ENCODE peak calls at places on chromosomes 13 and 19, in seven cellular contexts. Z is left ventricle myocardium inferior; K is heart left ventricle; M is trophoblast cell; J is brain microvascular endothelial cell; S is ovary; B is naive thymus-derived CD4-positive, alpha-beta T cell. A is an unnamed sample.

GRCh38 chr13:31064636-31065035 is 97.1 kb downstream of the HSPH1 start:
- DNase-seq in S (no peak), K (no peak), M (peak), J (no peak), B (no peak), Z (no peak), A (no peak)

GRCh38 chr13:46050771-46051170 is 1.8 kb downstream of the ZC3H13 start:
- DNase-seq in K (no peak), J (no peak), B (no peak), M (no peak), S (no peak), Z (no peak), A (no peak)

GRCh38 chr19:57914517-57914916 is 1.9 kb downstream of the ZNF417 start:
- DNase-seq in K (no peak), J (no peak), Z (no peak), S (no peak), M (no peak), B (no peak), A (no peak)

GRCh38 chr19:45779231-45780145 is 2.8 kb downstream of the DMPK start:
- DNase-seq in M (peak), Z (peak), J (no peak), K (peak), S (peak), B (peak), A (peak)

GRCh38 chr19:45593520-45593919 is 8.5 kb downstream of the GPR4 start:
- DNase-seq in B (no peak), K (no peak), J (no peak), M (no peak), S (no peak), Z (no peak), A (no peak)

GRCh38 chr13:38350114-38350617 is 515 bp downstream of the UFM1 start:
- DNase-seq in S (peak), M (peak), Z (peak), J (peak), K (peak), B (no peak), A (peak)

GRCh38 chr13:55432814-55433213 is 1707.9 kb upstream of the PRR20A start:
- DNase-seq in J (no peak), M (no peak), S (no peak), K (no peak), B (no peak), Z (no peak), A (no peak)

GRCh38 chr13:95378603-95379002 is 77.4 kb upstream of the ABCC4 start:
- DNase-seq in K (no peak), S (no peak), M (peak), J (no peak), Z (peak), B (no peak), A (no peak)

GRCh38 chr19:7520131-7521051 is 2.0 kb upstream of the MCOLN1 start:
- DNase-seq in J (no peak), K (no peak), S (peak), M (no peak), Z (no peak), B (no peak), A (no peak)

GRCh38 chr13:114154476-114154875 is 22.1 kb upstream of the RASA3 start:
- DNase-seq in Z (no peak), K (no peak), M (no peak), B (no peak), J (no peak), S (no peak), A (no peak)

GRCh38 chr19:19711306-19711933 is 21.5 kb downstream of the ZNF14 start:
- DNase-seq in Z (no peak), K (no peak), M (no peak), S (no peak), J (no peak), B (no peak), A (no peak)

GRCh38 chr13:72469932-72470331 is 257.5 kb downstream of the MZT1 start:
- DNase-seq in B (no peak), S (no peak), Z (no peak), M (no peak), K (no peak), J (no peak), A (no peak)

GRCh38 chr19:18440421-18440877 is 2.5 kb upstream of the ISYNA1 start:
- DNase-seq in M (peak), Z (peak), B (no peak), J (no peak), S (peak), K (no peak), A (no peak)

GRCh38 chr19:34135401-34135800 is 36.9 kb upstream of the LSM14A start:
- DNase-seq in M (peak), B (no peak), K (no peak), J (no peak), S (no peak), Z (no peak), A (no peak)

GRCh38 chr13:97125810-97126738 is 96.1 kb upstream of the MBNL2 start:
- DNase-seq in Z (peak), S (no peak), M (no peak), K (no peak), B (no peak), J (no peak), A (no peak)

GRCh38 chr13:111388851-111389500 is 68.5 kb downstream of the TEX29 start:
- DNase-seq in Z (no peak), K (peak), S (no peak), B (peak), J (no peak), M (no peak), A (no peak)

GRCh38 chr13:38980628-38981078 is 10.0 kb downstream of the STOML3 start:
- DNase-seq in S (no peak), K (no peak), J (no peak), B (no peak), M (no peak), Z (no peak), A (no peak)

GRCh38 chr19:18660051-18660910 is 23.2 kb upstream of the CRTC1 start:
- DNase-seq in J (peak), B (no peak), Z (peak), K (peak), S (no peak), M (peak), A (peak)

GRCh38 chr13:98563071-98563470 is 13.8 kb downstream of the STK24 start:
- DNase-seq in S (no peak), M (peak), Z (no peak), B (peak), J (no peak), K (no peak), A (no peak)

GRCh38 chr13:66665991-66666390 is 564.1 kb downstream of the PCDH9 start:
- DNase-seq in J (peak), M (peak), Z (peak), K (no peak), S (no peak), B (no peak), A (no peak)

GRCh38 chr13:28438598-28439334 is 56.2 kb downstream of the FLT1 start:
- DNase-seq in J (no peak), B (no peak), S (no peak), K (no peak), Z (no peak), M (no peak), A (no peak)

GRCh38 chr13:55087085-55087484 is 2053.6 kb upstream of the PRR20A start:
- DNase-seq in B (no peak), J (no peak), Z (no peak), K (no peak), M (no peak), S (no peak), A (no peak)

GRCh38 chr13:41257535-41257934 is 5.8 kb downstream of the MTRF1 start:
- DNase-seq in M (no peak), J (no peak), K (no peak), Z (no peak), B (no peak), S (no peak), A (no peak)

GRCh38 chr13:32622827-32623226 is 36.6 kb downstream of the PDS5B start:
- DNase-seq in B (no peak), Z (no peak), J (no peak), M (no peak), S (no peak), K (no peak), A (no peak)

GRCh38 chr19:54469496-54469934 is 3.6 kb downstream of the CDC42EP5 start:
- DNase-seq in S (peak), J (no peak), Z (peak), B (no peak), M (no peak), K (peak), A (no peak)

GRCh38 chr19:33888665-33889064 is 92.0 kb downstream of the KCTD15 start:
- DNase-seq in J (no peak), K (no peak), M (no peak), S (no peak), B (no peak), Z (no peak), A (no peak)

GRCh38 chr13:112962911-112963625 is 5.9 kb upstream of the MCF2L start:
- DNase-seq in K (no peak), M (no peak), B (no peak), Z (no peak), S (peak), J (no peak), A (no peak)
- H3K27ac ChIP-seq in K (no peak), M (no peak), B (no peak), Z (peak), S (no peak), J (no peak), A (no peak)

DNA sequence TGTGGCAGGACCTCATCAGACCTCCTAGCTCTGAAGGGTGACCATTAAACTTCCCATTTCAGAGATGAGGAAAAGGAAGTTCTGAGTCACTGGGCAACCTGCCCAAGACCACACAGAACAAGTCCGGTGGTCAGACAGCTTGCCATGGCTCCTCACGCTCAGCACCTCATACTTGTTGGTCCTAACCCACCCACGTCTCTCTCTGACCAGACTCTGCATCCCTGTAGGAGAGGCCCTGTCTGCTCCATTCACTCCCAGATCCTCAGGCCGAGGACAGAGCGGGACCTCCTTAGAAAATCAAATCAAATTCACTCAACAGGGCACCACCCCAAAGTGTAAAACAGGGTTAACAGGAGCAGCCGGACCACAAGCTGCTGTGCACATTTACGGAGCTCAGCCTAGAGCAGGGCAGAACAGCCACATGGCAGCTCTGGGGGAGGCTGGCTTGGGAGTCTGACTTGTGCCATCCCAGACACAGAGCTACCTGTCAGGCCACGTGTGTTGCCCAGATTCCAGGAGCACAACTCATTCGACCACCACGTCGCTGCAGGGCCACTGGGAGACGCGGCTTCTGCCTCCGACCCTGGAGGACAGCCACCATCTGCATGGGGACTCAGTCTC is 1.7 kb downstream of the MIER2 start:
- DNase-seq in K (peak), M (peak), J (peak), B (no peak), Z (peak), S (peak), A (peak)
- H3K27ac ChIP-seq in K (peak), M (no peak), J (peak), B (peak), Z (peak), S (no peak), A (peak)

GRCh38 chr13:74796126-74796643 is 662.0 kb upstream of the KLF12 start:
- DNase-seq in B (no peak), S (no peak), K (no peak), Z (no peak), J (no peak), M (no peak), A (no peak)
- H3K27ac ChIP-seq in B (no peak), S (no peak), K (no peak), Z (no peak), J (no peak), M (no peak), A (no peak)

GRCh38 chr19:46916971-46917370 is 56.2 kb downstream of the ARHGAP35 start:
- DNase-seq in B (no peak), J (no peak), M (no peak), K (no peak), Z (no peak), S (no peak), A (no peak)

GRCh38 chr19:46922465-46922864 is 61.7 kb downstream of the ARHGAP35 start:
- DNase-seq in S (no peak), J (no peak), M (no peak), B (no peak), K (no peak), Z (no peak), A (no peak)

GRCh38 chr19:46919324-46919723 is 58.5 kb downstream of the ARHGAP35 start:
- DNase-seq in K (no peak), Z (no peak), B (no peak), J (peak), S (no peak), M (no peak), A (no peak)

GRCh38 chr19:46924874-46925547 is 64.2 kb downstream of the ARHGAP35 start:
- DNase-seq in S (no peak), K (peak), B (no peak), M (peak), J (no peak), Z (no peak), A (no peak)

DNA sequence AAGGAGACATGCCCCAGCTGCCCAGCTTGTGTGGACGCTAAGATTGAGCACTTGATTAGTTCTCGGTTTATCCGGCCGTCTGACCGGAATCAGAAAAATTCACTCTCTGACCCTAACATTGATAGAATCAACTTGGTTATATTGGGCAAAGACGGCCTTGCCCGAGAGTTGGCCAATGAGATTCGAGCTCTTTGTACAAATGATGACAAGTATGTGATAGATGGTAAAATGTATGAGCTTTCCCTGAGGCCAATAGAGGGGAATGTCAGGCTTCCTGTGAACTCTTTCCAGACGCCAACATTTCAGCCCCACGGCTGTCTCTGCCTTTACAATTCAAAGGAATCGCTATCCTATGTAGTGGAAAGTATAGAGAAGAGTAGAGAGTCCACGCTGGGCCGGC is 59.5 kb downstream of the ARHGAP35 start:
- DNase-seq in Z (no peak), S (no peak), M (peak), J (no peak), B (no peak), K (no peak), A (no peak)
- H3K27ac ChIP-seq in Z (no peak), S (no peak), M (peak), J (no peak), B (no peak), K (no peak), A (no peak)

DNA sequence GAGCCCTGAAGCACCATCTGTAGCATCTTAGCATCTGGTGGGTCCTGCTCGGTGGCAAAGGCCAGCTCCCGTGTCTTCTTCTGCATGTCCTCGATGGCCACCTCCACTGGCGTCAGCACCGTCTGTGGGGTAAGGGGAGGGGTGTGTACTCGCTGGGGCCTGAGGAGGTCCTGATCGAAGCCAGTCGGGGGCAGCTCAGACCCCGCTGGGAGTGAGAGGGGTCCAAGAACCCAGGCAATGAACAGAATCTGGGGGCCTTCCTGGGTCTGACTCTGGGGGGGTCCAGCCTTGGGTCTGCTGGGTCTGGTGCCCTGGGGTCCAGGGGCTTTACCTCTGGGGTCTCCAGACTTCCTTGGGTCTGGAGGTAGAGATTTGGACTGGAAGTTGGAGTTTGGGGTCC is 3.6 kb upstream of the KANK2 start:
- DNase-seq in Z (no peak), S (no peak), J (no peak), B (no peak), K (no peak), M (no peak), A (no peak)
- H3K27ac ChIP-seq in Z (peak), S (no peak), J (no peak), B (no peak), K (no peak), M (no peak), A (peak)

A was measured in right atrium auricular region.